ENCODE peak calls at places on chromosomes 6 and 20, in six cellular contexts. W is MM.1S, U is thoracic aorta, E is mammary epithelial cell, M is prostate gland, A is aorta. Y is an unnamed sample.

GRCh38 chr6:42533794-42534193 is 30.0 kb upstream of the UBR2 start:
- DNase-seq in W (no peak), U (no peak), E (no peak), M (no peak), A (no peak), Y (no peak)

GRCh38 chr6:54987906-54988305 is 141.3 kb downstream of the FAM83B start:
- DNase-seq in W (no peak), U (no peak), E (no peak), M (no peak), A (no peak), Y (no peak)

GRCh38 chr6:156776470-156776840 is 723 bp upstream of the ARID1B start:
- DNase-seq in W (no peak), U (no peak), E (peak; percentile 37), M (peak; percentile 20), A (no peak), Y (no peak)

GRCh38 chr20:51752343-51752951 is 15.7 kb downstream of the ATP9A start:
- DNase-seq in W (no peak), U (no peak), E (peak; percentile 64), M (no peak), A (peak; percentile 26), Y (peak; percentile 51)

GRCh38 chr6:3825331-3825831 is 23.8 kb upstream of the FAM50B start:
- DNase-seq in W (no peak), U (no peak), E (peak; percentile 60), M (peak; percentile 65), A (peak; percentile 90), Y (no peak)

GRCh38 chr20:3071610-3072529 is at the start of gene OXT:
- DNase-seq in W (no peak), U (no peak), E (no peak), M (peak; percentile 20), A (peak; percentile 85), Y (no peak)

GRCh38 chr6:103870970-103871369 is 988.7 kb downstream of the HACE1 start:
- DNase-seq in W (no peak), U (no peak), E (no peak), M (no peak), A (no peak), Y (no peak)

GRCh38 chr20:45798935-45799642 is 7.3 kb downstream of the DNTTIP1 start:
- DNase-seq in W (peak; percentile 52), U (no peak), E (peak; percentile 37), M (no peak), A (peak; percentile 11), Y (no peak)

GRCh38 chr20:50731930-50732690 is 730 bp downstream of the PARD6B start:
- DNase-seq in W (peak; percentile 11), U (no peak), E (peak; percentile 39), M (no peak), A (no peak), Y (no peak)

GRCh38 chr20:50695144-50695872 is 4.0 kb upstream of the RIPOR3 start:
- DNase-seq in W (no peak), U (peak; percentile 17), E (peak; percentile 35), M (no peak), A (no peak), Y (no peak)

GRCh38 chr6:132392792-132393191 is 8.5 kb downstream of the MOXD1 start:
- DNase-seq in W (peak; percentile 49), U (no peak), E (peak; percentile 22), M (no peak), A (no peak), Y (no peak)

GRCh38 chr6:167569041-167569805 is 244.3 kb downstream of the TTLL2 start:
- DNase-seq in W (no peak), U (no peak), E (no peak), M (no peak), A (no peak), Y (no peak)

GRCh38 chr6:43865947-43866346 is 95.9 kb downstream of the VEGFA start:
- DNase-seq in W (no peak), U (no peak), E (no peak), M (no peak), A (no peak), Y (peak; percentile 59)

GRCh38 chr6:56552212-56553130 is 90.2 kb downstream of the DST start:
- DNase-seq in W (no peak), U (no peak), E (no peak), M (no peak), A (no peak), Y (no peak)

GRCh38 chr6:137852811-137853210 is 14.2 kb upstream of the TNFAIP3 start:
- DNase-seq in W (no peak), U (no peak), E (no peak), M (no peak), A (no peak), Y (no peak)

GRCh38 chr20:61950631-61951010 is 115.1 kb downstream of the TAF4 start:
- DNase-seq in W (no peak), U (no peak), E (no peak), M (no peak), A (peak; percentile 30), Y (no peak)

GRCh38 chr6:138657026-138657425 is 116.5 kb upstream of the CCDC28A start:
- DNase-seq in W (no peak), U (no peak), E (no peak), M (no peak), A (no peak), Y (no peak)

GRCh38 chr6:104344223-104344622 is 515.5 kb downstream of the HACE1 start:
- DNase-seq in W (no peak), U (no peak), E (no peak), M (no peak), A (no peak), Y (no peak)

GRCh38 chr6:143097224-143097795 is 36.6 kb downstream of the AIG1 start:
- DNase-seq in W (peak; percentile 61), U (no peak), E (peak; percentile 28), M (no peak), A (no peak), Y (peak; percentile 96)

GRCh38 chr6:133101790-133102189 is 139.4 kb upstream of the EYA4 start:
- DNase-seq in W (no peak), U (no peak), E (peak; percentile 10), M (no peak), A (no peak), Y (no peak)

GRCh38 chr20:16301981-16302380 is 271.3 kb downstream of the KIF16B start:
- DNase-seq in W (no peak), U (no peak), E (no peak), M (no peak), A (no peak), Y (no peak)

GRCh38 chr20:6768228-6769185 is 1.0 kb downstream of the BMP2 start:
- DNase-seq in W (no peak), U (no peak), E (peak; percentile 50), M (peak; percentile 9), A (peak; percentile 79), Y (no peak)

GRCh38 chr6:2782825-2783187 is 17.6 kb downstream of the WRNIP1 start:
- DNase-seq in W (no peak), U (no peak), E (no peak), M (no peak), A (no peak), Y (no peak)

GRCh38 chr6:139337830-139338229 is 36.6 kb downstream of the CITED2 start:
- DNase-seq in W (no peak), U (no peak), E (no peak), M (no peak), A (no peak), Y (no peak)

GRCh38 chr20:2207770-2208097 is 88.1 kb upstream of the TGM3 start:
- DNase-seq in W (no peak), U (no peak), E (no peak), M (no peak), A (no peak), Y (peak; percentile 22)

GRCh38 chr6:52371656-52372151 is 9.8 kb downstream of the PAQR8 start:
- DNase-seq in W (no peak), U (no peak), E (no peak), M (no peak), A (no peak), Y (no peak)

GRCh38 chr20:59299961-59300340 is 460 bp upstream of the EDN3 start:
- DNase-seq in W (no peak), U (no peak), E (peak; percentile 1), M (peak; percentile 29), A (no peak), Y (no peak)

GRCh38 chr6:145147559-145147958 is 587.8 kb downstream of the EPM2A start:
- DNase-seq in W (peak; percentile 23), U (no peak), E (peak; percentile 58), M (no peak), A (no peak), Y (no peak)

GRCh38 chr6:7617954-7618764 is 28.2 kb downstream of the SNRNP48 start:
- DNase-seq in W (peak; percentile 79), U (no peak), E (peak; percentile 98), M (peak; percentile 76), A (no peak), Y (peak; percentile 53)

GRCh38 chr6:98871057-98871456 is 36.7 kb downstream of the POU3F2 start:
- DNase-seq in W (no peak), U (no peak), E (no peak), M (peak; percentile 5), A (no peak), Y (no peak)

GRCh38 chr6:136403166-136403980 is 113.7 kb upstream of the BCLAF1 start:
- DNase-seq in W (no peak), U (no peak), E (peak; percentile 98), M (no peak), A (no peak), Y (peak; percentile 91)

GRCh38 chr6:130843575-130844320 is 16.5 kb downstream of the SMLR1 start:
- DNase-seq in W (peak; percentile 55), U (no peak), E (peak; percentile 23), M (no peak), A (no peak), Y (peak; percentile 14)

GRCh38 chr20:58173930-58174707 is 54.3 kb downstream of the ANKRD60 start:
- DNase-seq in W (no peak), U (no peak), E (no peak), M (no peak), A (peak; percentile 74), Y (no peak)
- H3K4me3 ChIP-seq in W (no peak overlapping the region), U (peak overlapping the region; percentile 58), E (no peak overlapping the region), M (no peak overlapping the region), A (peak overlapping the region; percentile 18), Y (no peak overlapping the region)

DNA sequence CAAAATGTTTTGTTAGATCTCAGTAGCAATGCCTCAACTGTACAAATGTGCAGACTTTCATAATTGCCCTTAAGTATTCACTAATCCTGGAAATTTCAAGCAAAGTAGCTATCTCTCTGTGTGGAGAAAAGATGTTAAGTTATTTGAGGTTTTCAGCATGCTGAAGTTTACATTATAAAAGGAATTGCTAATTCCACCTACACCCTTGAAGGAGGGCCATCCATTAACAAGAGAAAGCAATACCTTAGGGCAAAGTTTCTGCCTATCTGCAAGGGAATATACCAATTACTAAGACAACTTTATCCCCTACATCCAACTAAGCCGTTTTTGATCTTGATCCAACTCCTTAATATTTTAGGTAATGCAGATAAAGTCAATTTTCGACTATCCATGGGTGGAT is 380.7 kb upstream of the BTBD3 start:
- DNase-seq in W (no peak), U (no peak), E (no peak), M (no peak), A (no peak), Y (no peak)
- H3K4me3 ChIP-seq in W (no peak overlapping the region), U (no peak overlapping the region), E (no peak overlapping the region), M (no peak overlapping the region), A (no peak overlapping the region), Y (no peak overlapping the region)

GRCh38 chr6:164612731-164613130 is 696.7 kb downstream of the C6orf118 start:
- DNase-seq in W (no peak), U (no peak), E (no peak), M (no peak), A (no peak), Y (no peak)

GRCh38 chr6:164616917-164617524 is 692.4 kb downstream of the C6orf118 start:
- DNase-seq in W (no peak), U (no peak), E (no peak), M (no peak), A (no peak), Y (no peak)
- H3K4me3 ChIP-seq in W (no peak overlapping the region), U (no peak overlapping the region), E (no peak overlapping the region), M (no peak overlapping the region), A (no peak overlapping the region), Y (no peak overlapping the region)

GRCh38 chr20:37882961-37883712 is 19.8 kb upstream of the VSTM2L start:
- DNase-seq in W (no peak), U (no peak), E (no peak), M (no peak), A (no peak), Y (no peak)
- H3K4me3 ChIP-seq in W (no peak overlapping the region), U (no peak overlapping the region), E (no peak overlapping the region), M (no peak overlapping the region), A (no peak overlapping the region), Y (no peak overlapping the region)